ENCODE peak calls at places on chromosomes 6 and 20, in eight cellular contexts. G, J, E, A, C, U, S and Q are unnamed samples.

GRCh38 chr6:72968704-72969103 is 256.6 kb downstream of the KHDC1L start:
- DNase-seq in G (peak), J (no peak), E (no peak), A (peak), C (no peak), U (no peak), S (peak), Q (peak)

GRCh38 chr6:167567142-167568033 is 242.5 kb downstream of the TTLL2 start:
- DNase-seq in G (no peak), J (peak), E (peak), A (no peak), C (peak), U (no peak), S (no peak), Q (no peak)

GRCh38 chr6:127328043-127328442 is 15.4 kb downstream of the ECHDC1 start:
- DNase-seq in G (peak), J (no peak), E (no peak), A (no peak), C (no peak), U (no peak), S (no peak), Q (no peak)

GRCh38 chr6:150667977-150668716 is 68.5 kb downstream of the PLEKHG1 start:
- DNase-seq in G (peak), J (peak), E (peak), A (peak), C (no peak), U (peak), S (peak), Q (peak)

GRCh38 chr20:53623454-53624206 is 30.0 kb upstream of the ZNF217 start:
- DNase-seq in G (peak), J (peak), E (peak), A (peak), C (no peak), U (peak), S (peak), Q (peak)

GRCh38 chr6:146542881-146543210 is 787 bp upstream of the RAB32 start:
- DNase-seq in G (peak), J (no peak), E (no peak), A (no peak), C (no peak), U (no peak), S (no peak), Q (no peak)

GRCh38 chr20:44218441-44218840 is 7.9 kb upstream of the OSER1 start:
- DNase-seq in G (no peak), J (no peak), E (no peak), A (no peak), C (no peak), U (no peak), S (no peak), Q (no peak)

GRCh38 chr20:10667077-10667401 is 6.8 kb downstream of the JAG1 start:
- DNase-seq in G (no peak), J (peak), E (peak), A (no peak), C (no peak), U (no peak), S (peak), Q (no peak)

GRCh38 chr6:26464014-26464413 is 6.3 kb downstream of the BTN2A1 start:
- DNase-seq in G (no peak), J (no peak), E (no peak), A (no peak), C (no peak), U (no peak), S (no peak), Q (no peak)

GRCh38 chr20:19251958-19252669 is 39.7 kb downstream of the SLC24A3 start:
- DNase-seq in G (peak), J (no peak), E (no peak), A (no peak), C (peak), U (peak), S (no peak), Q (no peak)

GRCh38 chr6:26554669-26555504 is 16.7 kb downstream of the HMGN4 start:
- DNase-seq in G (peak), J (no peak), E (peak), A (no peak), C (no peak), U (no peak), S (no peak), Q (no peak)

GRCh38 chr6:126176266-126176665 is 163.6 kb upstream of the CENPW start:
- DNase-seq in G (peak), J (no peak), E (no peak), A (no peak), C (no peak), U (no peak), S (no peak), Q (peak)

GRCh38 chr6:14321992-14322772 is 204.6 kb downstream of the CD83 start:
- DNase-seq in G (no peak), J (no peak), E (no peak), A (peak), C (no peak), U (no peak), S (no peak), Q (no peak)

GRCh38 chr6:143999406-143999805 is 8.7 kb downstream of the PLAGL1 start:
- DNase-seq in G (peak), J (no peak), E (no peak), A (no peak), C (no peak), U (no peak), S (no peak), Q (no peak)

GRCh38 chr20:21767739-21768223 is 62.3 kb downstream of the PAX1 start:
- DNase-seq in G (no peak), J (no peak), E (peak), A (no peak), C (no peak), U (no peak), S (no peak), Q (no peak)

GRCh38 chr6:157433678-157434081 is 52.7 kb downstream of the ZDHHC14 start:
- DNase-seq in G (no peak), J (no peak), E (no peak), A (no peak), C (no peak), U (no peak), S (no peak), Q (no peak)

GRCh38 chr20:34922654-34923381 is 32.8 kb downstream of the GSS start:
- DNase-seq in G (peak), J (no peak), E (no peak), A (peak), C (no peak), U (peak), S (peak), Q (peak)

GRCh38 chr6:167152858-167153257 is 4.9 kb downstream of the GPR31 start:
- DNase-seq in G (no peak), J (no peak), E (no peak), A (no peak), C (no peak), U (no peak), S (no peak), Q (no peak)

GRCh38 chr6:85537055-85537494 is 56.6 kb downstream of the SNX14 start:
- DNase-seq in G (peak), J (no peak), E (no peak), A (no peak), C (no peak), U (peak), S (peak), Q (peak)

GRCh38 chr20:41989039-41989679 is 371.0 kb upstream of the CHD6 start:
- DNase-seq in G (no peak), J (no peak), E (no peak), A (no peak), C (peak), U (no peak), S (no peak), Q (no peak)

GRCh38 chr20:34251619-34252018 is 10.4 kb downstream of the ASIP start:
- DNase-seq in G (no peak), J (no peak), E (no peak), A (no peak), C (no peak), U (no peak), S (no peak), Q (no peak)

GRCh38 chr20:64106981-64107735 is at the start of gene NPBWR2:
- DNase-seq in G (no peak), J (peak), E (no peak), A (no peak), C (no peak), U (no peak), S (no peak), Q (no peak)

GRCh38 chr6:43125555-43125954 is 45.5 kb upstream of the SRF start:
- DNase-seq in G (peak), J (no peak), E (no peak), A (no peak), C (no peak), U (no peak), S (no peak), Q (no peak)

GRCh38 chr6:23435798-23436197 is 690.2 kb upstream of the NRSN1 start:
- DNase-seq in G (no peak), J (no peak), E (no peak), A (no peak), C (no peak), U (no peak), S (no peak), Q (no peak)

GRCh38 chr6:143806282-143807102 is 36.6 kb upstream of the LTV1 start:
- DNase-seq in G (peak), J (no peak), E (no peak), A (no peak), C (no peak), U (peak), S (no peak), Q (no peak)